ENCODE peak calls at places on chromosomes 13 and 19, in six cellular contexts. S, Q, X, V, L and N are unnamed samples.

GRCh38 chr13:72149701-72150100 is 282.7 kb upstream of the DACH1 start:
- DNase-seq in S (no peak), Q (no peak), X (no peak), V (no peak), L (no peak), N (no peak)

GRCh38 chr13:66845393-66845792 is 384.7 kb downstream of the PCDH9 start:
- DNase-seq in S (no peak), Q (no peak), X (no peak), V (no peak), L (no peak), N (no peak)

GRCh38 chr13:101144808-101145419 is 271.4 kb downstream of the NALCN start:
- DNase-seq in S (peak; percentile 50), Q (no peak), X (no peak), V (peak; percentile 71), L (peak; percentile 57), N (peak; percentile 6)

GRCh38 chr13:93224545-93224944 is 2.1 kb upstream of the GPC6 start:
- DNase-seq in S (peak; percentile 64), Q (no peak), X (peak; percentile 77), V (peak; percentile 39), L (peak; percentile 72), N (no peak)

GRCh38 chr19:2274937-2275535 is 6.9 kb downstream of the PEAK3 start:
- DNase-seq in S (no peak), Q (peak; percentile 84), X (peak; percentile 82), V (peak; percentile 64), L (peak; percentile 79), N (no peak)

GRCh38 chr19:1566392-1567115 is 1.6 kb downstream of the MEX3D start:
- DNase-seq in S (peak; percentile 84), Q (peak; percentile 80), X (peak; percentile 90), V (peak; percentile 77), L (peak; percentile 87), N (no peak)

GRCh38 chr13:35592457-35592856 is 116.0 kb upstream of the MAB21L1 start:
- DNase-seq in S (no peak), Q (no peak), X (no peak), V (no peak), L (no peak), N (no peak)

GRCh38 chr13:112614835-112615234 is 26.9 kb upstream of the TUBGCP3 start:
- DNase-seq in S (no peak), Q (no peak), X (no peak), V (no peak), L (no peak), N (peak; percentile 51)

GRCh38 chr19:56837892-56838679 is 2.4 kb downstream of the PEG3 start:
- DNase-seq in S (peak; percentile 75), Q (no peak), X (no peak), V (no peak), L (no peak), N (peak; percentile 83)

GRCh38 chr19:3387645-3388589 is 21.5 kb downstream of the NFIC start:
- DNase-seq in S (no peak), Q (no peak), X (no peak), V (peak; percentile 39), L (no peak), N (no peak)

GRCh38 chr19:38556521-38557174 is 61.1 kb downstream of the MAP4K1 start:
- DNase-seq in S (no peak), Q (no peak), X (no peak), V (no peak), L (no peak), N (no peak)

GRCh38 chr13:98252931-98253470 is 75.9 kb upstream of the RNF113B start:
- DNase-seq in S (no peak), Q (no peak), X (no peak), V (peak; percentile 88), L (peak; percentile 87), N (peak; percentile 41)

GRCh38 chr19:44346556-44346955 is 9.9 kb downstream of the ZNF112 start:
- DNase-seq in S (no peak), Q (no peak), X (no peak), V (no peak), L (no peak), N (no peak)

GRCh38 chr13:110361365-110361911 is 54.4 kb downstream of the COL4A2 start:
- DNase-seq in S (no peak), Q (no peak), X (no peak), V (peak; percentile 88), L (peak; percentile 80), N (no peak)

GRCh38 chr19:2423913-2424685 is 3.3 kb downstream of the TIMM13 start:
- DNase-seq in S (no peak), Q (no peak), X (peak; percentile 36), V (no peak), L (no peak), N (no peak)

GRCh38 chr19:2045501-2046045 is 5.5 kb downstream of the MKNK2 start:
- DNase-seq in S (no peak), Q (peak; percentile 43), X (no peak), V (no peak), L (no peak), N (no peak)

GRCh38 chr19:9797871-9798270 is 21.0 kb downstream of the FBXL12 start:
- DNase-seq in S (no peak), Q (no peak), X (no peak), V (no peak), L (no peak), N (no peak)

GRCh38 chr13:97856001-97856675 is 97.3 kb upstream of the IPO5 start:
- DNase-seq in S (peak; percentile 14), Q (no peak), X (no peak), V (no peak), L (no peak), N (no peak)

GRCh38 chr19:24057144-24057543 is 29.8 kb upstream of the ZNF254 start:
- DNase-seq in S (no peak), Q (no peak), X (no peak), V (no peak), L (no peak), N (no peak)

GRCh38 chr13:88958821-88959220 is 1287.7 kb downstream of the SLITRK5 start:
- DNase-seq in S (no peak), Q (no peak), X (no peak), V (no peak), L (no peak), N (no peak)

GRCh38 chr19:46195104-46195503 is 34.4 kb upstream of the IGFL1 start:
- DNase-seq in S (no peak), Q (no peak), X (no peak), V (no peak), L (no peak), N (no peak)

GRCh38 chr19:38699027-38699346 is 45.3 kb downstream of the CAPN12 start:
- DNase-seq in S (no peak), Q (no peak), X (no peak), V (no peak), L (no peak), N (no peak)

GRCh38 chr13:71320452-71320851 is 546.6 kb downstream of the DACH1 start:
- DNase-seq in S (no peak), Q (peak; percentile 51), X (no peak), V (peak; percentile 41), L (peak; percentile 14), N (peak; percentile 68)

GRCh38 chr19:50772408-50773311 is 2.4 kb downstream of the GPR32 start:
- DNase-seq in S (no peak), Q (no peak), X (no peak), V (peak; percentile 24), L (no peak), N (peak; percentile 55)
- H3K14ac ChIP-seq in S (no peak overlapping the region), Q (no peak overlapping the region), X (no peak overlapping the region), V (no peak overlapping the region), L (no peak overlapping the region), N (no peak overlapping the region)

GRCh38 chr13:114067381-114067885 is 65.0 kb downstream of the RASA3 start:
- DNase-seq in S (no peak), Q (no peak), X (no peak), V (peak; percentile 68), L (peak; percentile 61), N (peak; percentile 22)

GRCh38 chr13:114066956-114067355 is 65.5 kb downstream of the RASA3 start:
- DNase-seq in S (no peak), Q (no peak), X (no peak), V (no peak), L (no peak), N (no peak)

GRCh38 chr13:114068723-114069322 is 63.6 kb downstream of the RASA3 start:
- DNase-seq in S (no peak), Q (no peak), X (no peak), V (peak; percentile 77), L (peak; percentile 86), N (peak; percentile 27)

GRCh38 chr13:114069376-114070097 is 62.9 kb downstream of the RASA3 start:
- DNase-seq in S (no peak), Q (no peak), X (no peak), V (no peak), L (no peak), N (no peak)

DNA sequence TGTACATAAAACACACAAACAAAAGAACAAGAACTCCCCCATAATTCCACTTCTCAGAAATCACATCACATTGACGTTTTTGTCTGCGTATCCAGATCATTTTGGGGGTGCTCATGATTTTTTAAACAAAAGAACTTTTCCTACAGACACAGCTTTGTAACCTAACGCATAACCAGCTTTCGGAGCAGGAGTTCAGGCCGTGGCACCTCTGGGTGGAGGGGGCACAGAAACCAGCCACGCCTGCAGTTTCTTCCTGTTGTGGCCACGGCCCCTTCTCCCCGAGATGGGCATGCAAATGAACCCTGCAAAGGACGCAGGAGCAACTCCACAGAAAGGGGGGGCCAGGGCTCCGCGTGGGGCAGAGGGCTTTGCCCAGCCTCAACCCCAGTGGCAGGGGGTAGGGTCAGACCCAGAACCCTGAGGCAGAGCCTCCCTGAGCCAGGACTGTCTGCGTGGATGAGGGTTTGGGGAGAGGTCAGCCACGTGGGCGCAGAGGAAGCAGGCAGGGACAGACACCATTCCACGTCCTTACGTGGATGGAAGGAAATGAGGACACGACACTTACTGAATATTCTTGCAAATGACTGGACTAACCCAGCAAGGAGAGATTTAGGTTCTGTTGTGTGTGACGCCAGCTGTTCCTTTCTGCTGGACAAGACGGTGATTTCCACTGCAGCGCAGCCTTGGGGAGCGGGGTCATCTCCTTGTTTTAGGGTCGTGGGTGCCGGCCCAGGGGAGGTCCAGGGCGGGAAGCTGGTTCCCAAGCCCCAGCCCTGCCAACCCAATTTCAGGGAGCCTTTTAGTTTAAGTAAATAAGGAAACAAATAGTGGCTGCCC is 64.3 kb downstream of the RASA3 start:
- DNase-seq in S (no peak), Q (no peak), X (no peak), V (no peak), L (no peak), N (peak; percentile 19)
- H4K91ac ChIP-seq in S (no peak overlapping the region), Q (no peak overlapping the region), X (no peak overlapping the region), V (peak overlapping the region; percentile 86), L (peak overlapping the region; percentile 95), N (peak overlapping the region; percentile 1)

DNA sequence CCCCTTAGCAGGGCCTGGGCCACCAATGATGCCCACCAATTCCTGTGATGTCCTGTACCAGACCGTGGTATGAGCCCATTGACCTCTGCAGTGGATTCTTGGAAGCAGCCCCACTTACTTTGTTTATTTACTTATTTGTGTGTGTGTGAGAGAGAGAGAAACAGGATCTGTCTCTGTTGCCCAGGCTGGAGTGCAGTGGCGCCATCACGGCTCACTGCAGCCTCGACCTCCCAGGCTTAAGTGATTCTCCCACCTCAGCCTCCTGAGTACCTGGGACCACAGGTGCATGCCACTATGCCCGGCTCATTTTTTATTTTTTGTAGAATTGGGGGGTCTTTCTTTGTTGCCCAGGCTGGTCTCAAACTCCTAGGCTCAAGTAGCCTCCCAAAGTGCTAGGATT is 13.0 kb downstream of the MYO9B start:
- DNase-seq in S (no peak), Q (no peak), X (no peak), V (peak; percentile 23), L (peak; percentile 54), N (no peak)
- H3K4me1 ChIP-seq in S (peaks cover 3% of the 10 kb centered on the region), Q (no peaks in the 10 kb centered on the region), X (no peaks in the 10 kb centered on the region), V (peaks cover 30% of the 10 kb centered on the region), L (peaks cover 21% of the 10 kb centered on the region), N (peaks cover 18% of the 10 kb centered on the region)

DNA sequence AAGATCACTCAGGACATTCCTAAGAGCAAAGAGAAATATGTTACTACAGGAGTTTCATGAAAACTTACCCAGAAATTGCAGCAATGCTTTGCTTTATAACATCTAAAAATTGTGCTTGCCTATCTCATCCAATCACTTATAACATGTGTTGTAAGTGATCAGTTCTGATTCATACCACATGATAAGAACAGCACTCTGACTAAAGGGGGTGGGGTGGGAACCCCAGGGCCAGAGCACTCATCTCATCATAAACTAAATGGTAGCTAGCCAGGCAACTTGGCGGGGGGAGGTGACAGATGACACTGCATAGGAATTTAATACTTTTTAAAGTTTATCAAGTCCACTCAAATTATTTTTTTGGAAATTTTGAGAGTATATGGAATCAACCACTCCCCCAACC is 42.1 kb downstream of the FOXO1 start:
- DNase-seq in S (no peak), Q (no peak), X (no peak), V (no peak), L (no peak), N (no peak)
- H3K14ac ChIP-seq in S (no peak overlapping the region), Q (no peak overlapping the region), X (no peak overlapping the region), V (no peak overlapping the region), L (no peak overlapping the region), N (no peak overlapping the region)